ENCODE peak calls at places on chromosomes 1 and 21, in four cellular contexts. N, E, V and F are unnamed samples.

GRCh38 chr1:154866995-154867795 is 2.9 kb downstream of the KCNN3 start:
- DNase-seq in N (peak; percentile 82), E (peak; percentile 20), V (no peak), F (peak; percentile 95)

GRCh38 chr21:28822882-28823335 is 169.8 kb downstream of the LTN1 start:
- DNase-seq in N (peak; percentile 72), E (no peak), V (no peak), F (no peak)

GRCh38 chr1:231626951-231627614 is 493 bp downstream of the DISC1 start:
- DNase-seq in N (peak; percentile 73), E (peak; percentile 29), V (peak; percentile 60), F (peak; percentile 62)

GRCh38 chr1:18175530-18176377 is 68.2 kb downstream of the IGSF21 start:
- DNase-seq in N (no peak), E (no peak), V (no peak), F (no peak)

GRCh38 chr1:29786195-29786594 is 549.9 kb downstream of the PTPRU start:
- DNase-seq in N (no peak), E (no peak), V (no peak), F (no peak)

GRCh38 chr1:24806588-24806987 is 61.3 kb downstream of the CLIC4 start:
- DNase-seq in N (no peak), E (no peak), V (no peak), F (no peak)

GRCh38 chr1:42735477-42736105 is 4.4 kb downstream of the CLDN19 start:
- DNase-seq in N (no peak), E (no peak), V (no peak), F (no peak)

GRCh38 chr1:204564835-204565234 is 48.6 kb downstream of the MDM4 start:
- DNase-seq in N (no peak), E (peak; percentile 65), V (peak; percentile 75), F (no peak)

GRCh38 chr1:211378844-211379243 is 52.2 kb downstream of the TRAF5 start:
- DNase-seq in N (peak; percentile 78), E (no peak), V (no peak), F (peak; percentile 68)

GRCh38 chr1:218664385-218665170 is 319.4 kb downstream of the TGFB2 start:
- DNase-seq in N (peak; percentile 77), E (no peak), V (no peak), F (peak; percentile 76)

GRCh38 chr1:84715620-84716019 is 25.4 kb upstream of the SSX2IP start:
- DNase-seq in N (no peak), E (no peak), V (no peak), F (no peak)

GRCh38 chr1:241470908-241471610 is 48.5 kb downstream of the FH start:
- DNase-seq in N (no peak), E (no peak), V (no peak), F (no peak)

GRCh38 chr1:85024736-85025135 is 23.6 kb downstream of the MCOLN3 start:
- DNase-seq in N (no peak), E (no peak), V (no peak), F (no peak)

GRCh38 chr1:66012076-66012769 is 219.5 kb downstream of the PDE4B start:
- DNase-seq in N (no peak), E (no peak), V (no peak), F (no peak)

GRCh38 chr1:93712741-93713140 is 31.1 kb upstream of the BCAR3 start:
- DNase-seq in N (no peak), E (no peak), V (no peak), F (no peak)

GRCh38 chr1:154750681-154751665 is 119.1 kb downstream of the KCNN3 start:
- DNase-seq in N (no peak), E (no peak), V (no peak), F (no peak)